ENCODE peak calls at places on chromosome 4, in seven cellular contexts. D, S, N, P, J, W and I are unnamed samples.

GRCh38 chr4:106329027-106329618 is 12.8 kb downstream of the AIMP1 start:
- DNase-seq in D (peak), S (peak), N (no peak), P (peak), J (peak), W (peak), I (no peak)

GRCh38 chr4:99414401-99414800 is 20.7 kb downstream of the ADH7 start:
- DNase-seq in D (no peak), S (no peak), N (no peak), P (no peak), J (no peak), W (no peak), I (peak)

GRCh38 chr4:7660640-7661039 is 225.9 kb upstream of the PSAPL1 start:
- DNase-seq in D (no peak), S (no peak), N (no peak), P (no peak), J (no peak), W (no peak), I (no peak)

GRCh38 chr4:150482581-150482980 is 99.4 kb upstream of the MAB21L2 start:
- DNase-seq in D (no peak), S (no peak), N (no peak), P (no peak), J (no peak), W (no peak), I (no peak)

GRCh38 chr4:111959202-111959601 is 186.1 kb upstream of the FAM241A start:
- DNase-seq in D (no peak), S (peak), N (no peak), P (no peak), J (peak), W (no peak), I (no peak)

GRCh38 chr4:145531193-145531592 is 49.5 kb downstream of the SMAD1 start:
- DNase-seq in D (no peak), S (no peak), N (no peak), P (no peak), J (no peak), W (no peak), I (no peak)

GRCh38 chr4:128455076-128455345 is 167.4 kb upstream of the PGRMC2 start:
- DNase-seq in D (no peak), S (no peak), N (no peak), P (no peak), J (no peak), W (no peak), I (no peak)

GRCh38 chr4:140152015-140152703 is 1.8 kb downstream of the MAML3 start:
- DNase-seq in D (no peak), S (no peak), N (peak), P (peak), J (no peak), W (peak), I (no peak)

GRCh38 chr4:24884925-24885324 is 27.9 kb downstream of the CCDC149 start:
- DNase-seq in D (no peak), S (no peak), N (no peak), P (no peak), J (no peak), W (no peak), I (no peak)

GRCh38 chr4:48450740-48451139 is 32.4 kb upstream of the SLC10A4 start:
- DNase-seq in D (no peak), S (no peak), N (no peak), P (no peak), J (no peak), W (no peak), I (no peak)

GRCh38 chr4:183426507-183426906 is 17.9 kb upstream of the CDKN2AIP start:
- DNase-seq in D (no peak), S (no peak), N (no peak), P (no peak), J (no peak), W (no peak), I (no peak)

GRCh38 chr4:123838426-123838825 is 441.8 kb downstream of the SPRY1 start:
- DNase-seq in D (no peak), S (no peak), N (no peak), P (no peak), J (no peak), W (no peak), I (no peak)

GRCh38 chr4:8238515-8239053 is 31.0 kb upstream of the HTRA3 start:
- DNase-seq in D (no peak), S (no peak), N (no peak), P (no peak), J (no peak), W (peak), I (no peak)

GRCh38 chr4:41183021-41183553 is 31.3 kb downstream of the APBB2 start:
- DNase-seq in D (no peak), S (no peak), N (no peak), P (no peak), J (no peak), W (no peak), I (no peak)

GRCh38 chr4:127993150-127993549 is 27.9 kb downstream of the ABHD18 start:
- DNase-seq in D (no peak), S (no peak), N (no peak), P (no peak), J (no peak), W (no peak), I (no peak)

GRCh38 chr4:162475221-162475620 is 311.4 kb upstream of the FSTL5 start:
- DNase-seq in D (no peak), S (no peak), N (no peak), P (no peak), J (no peak), W (no peak), I (no peak)

GRCh38 chr4:113682730-113683129 is 78.8 kb downstream of the CAMK2D start:
- DNase-seq in D (no peak), S (no peak), N (no peak), P (no peak), J (peak), W (no peak), I (peak)

GRCh38 chr4:99300934-99301333 is 10.1 kb upstream of the ADH1A start:
- DNase-seq in D (no peak), S (no peak), N (no peak), P (peak), J (peak), W (peak), I (peak)

GRCh38 chr4:143406523-143406922 is 69.8 kb downstream of the GAB1 start:
- DNase-seq in D (no peak), S (no peak), N (peak), P (no peak), J (peak), W (no peak), I (no peak)

GRCh38 chr4:70183168-70183939 is 12.2 kb upstream of the ODAM start:
- DNase-seq in D (no peak), S (peak), N (peak), P (peak), J (peak), W (peak), I (no peak)

GRCh38 chr4:2218436-2218835 is 23.5 kb downstream of the HAUS3 start:
- DNase-seq in D (no peak), S (no peak), N (no peak), P (no peak), J (no peak), W (no peak), I (no peak)

GRCh38 chr4:77927991-77928925 is 65.6 kb downstream of the MRPL1 start:
- DNase-seq in D (no peak), S (no peak), N (no peak), P (no peak), J (peak), W (peak), I (peak)

GRCh38 chr4:188439641-188440311 is 300.5 kb downstream of the TRIML1 start:
- DNase-seq in D (no peak), S (no peak), N (no peak), P (peak), J (no peak), W (peak), I (peak)

GRCh38 chr4:127870688-127871087 is 10.0 kb upstream of the PLK4 start:
- DNase-seq in D (peak), S (no peak), N (no peak), P (no peak), J (peak), W (no peak), I (no peak)

GRCh38 chr4:111802191-111802590 is 343.1 kb upstream of the FAM241A start:
- DNase-seq in D (no peak), S (no peak), N (no peak), P (no peak), J (no peak), W (no peak), I (no peak)

GRCh38 chr4:159142985-159143384 is 40.1 kb downstream of the RAPGEF2 start:
- DNase-seq in D (no peak), S (no peak), N (no peak), P (no peak), J (no peak), W (no peak), I (no peak)

GRCh38 chr4:140635606-140636005 is 66.8 kb upstream of the UCP1 start:
- DNase-seq in D (no peak), S (no peak), N (no peak), P (peak), J (peak), W (no peak), I (no peak)

GRCh38 chr4:25795566-25796454 is 67.0 kb downstream of the SEL1L3 start:
- DNase-seq in D (no peak), S (peak), N (no peak), P (no peak), J (peak), W (no peak), I (no peak)

GRCh38 chr4:141899541-141899940 is 263.2 kb downstream of the IL15 start:
- DNase-seq in D (no peak), S (no peak), N (no peak), P (no peak), J (peak), W (no peak), I (no peak)

GRCh38 chr4:119731146-119731742 is 102.6 kb upstream of the PDE5A start:
- DNase-seq in D (no peak), S (no peak), N (no peak), P (no peak), J (peak), W (no peak), I (no peak)

GRCh38 chr4:127124919-127125318 is 507.8 kb upstream of the INTU start:
- DNase-seq in D (no peak), S (no peak), N (no peak), P (no peak), J (peak), W (no peak), I (no peak)

GRCh38 chr4:34046580-34046979 is 2197.7 kb downstream of the ARAP2 start:
- DNase-seq in D (no peak), S (peak), N (no peak), P (no peak), J (peak), W (no peak), I (peak)